ENCODE peak calls at places on chromosome 22, in seven cellular contexts. O, Q, X, I, M, W and J are unnamed samples.

GRCh38 chr22:25207553-25208157 is 8.0 kb downstream of the CRYBB3 start:
- DNase-seq in O (no peak), Q (no peak), X (no peak), I (no peak), M (no peak), W (no peak), J (no peak)

GRCh38 chr22:31490496-31490925 is 869 bp upstream of the EIF4ENIF1 start:
- DNase-seq in O (peak; percentile 26), Q (peak; percentile 88), X (peak; percentile 39), I (peak; percentile 50), M (peak; percentile 79), W (peak; percentile 68), J (peak; percentile 25)

GRCh38 chr22:37807410-37808293 is at the start of gene GCAT:
- DNase-seq in O (peak; percentile 97), Q (peak; percentile 96), X (peak; percentile 99), I (peak; percentile 92), M (peak; percentile 95), W (peak; percentile 98), J (peak; percentile 94)

GRCh38 chr22:42933783-42934144 is 76.7 kb upstream of the ARFGAP3 start:
- DNase-seq in O (no peak), Q (peak; percentile 99), X (no peak), I (no peak), M (peak; percentile 97), W (no peak), J (peak; percentile 98)

GRCh38 chr22:48106715-48107259 is 1344.3 kb downstream of the TBC1D22A start:
- DNase-seq in O (no peak), Q (no peak), X (no peak), I (no peak), M (no peak), W (no peak), J (no peak)

GRCh38 chr22:42111798-42112197 is 18.8 kb downstream of the CYP2D6 start:
- DNase-seq in O (no peak), Q (no peak), X (no peak), I (no peak), M (no peak), W (peak; percentile 79), J (no peak)

GRCh38 chr22:29626497-29627195 is 23.2 kb downstream of the NF2 start:
- DNase-seq in O (no peak), Q (peak; percentile 64), X (no peak), I (no peak), M (peak; percentile 91), W (no peak), J (peak; percentile 90)

GRCh38 chr22:30495041-30495784 is 10.3 kb downstream of the SEC14L4 start:
- DNase-seq in O (no peak), Q (no peak), X (no peak), I (no peak), M (no peak), W (no peak), J (no peak)

GRCh38 chr22:37263966-37264887 is 18.1 kb upstream of the CYTH4 start:
- DNase-seq in O (no peak), Q (no peak), X (peak; percentile 21), I (no peak), M (no peak), W (no peak), J (no peak)

DNA sequence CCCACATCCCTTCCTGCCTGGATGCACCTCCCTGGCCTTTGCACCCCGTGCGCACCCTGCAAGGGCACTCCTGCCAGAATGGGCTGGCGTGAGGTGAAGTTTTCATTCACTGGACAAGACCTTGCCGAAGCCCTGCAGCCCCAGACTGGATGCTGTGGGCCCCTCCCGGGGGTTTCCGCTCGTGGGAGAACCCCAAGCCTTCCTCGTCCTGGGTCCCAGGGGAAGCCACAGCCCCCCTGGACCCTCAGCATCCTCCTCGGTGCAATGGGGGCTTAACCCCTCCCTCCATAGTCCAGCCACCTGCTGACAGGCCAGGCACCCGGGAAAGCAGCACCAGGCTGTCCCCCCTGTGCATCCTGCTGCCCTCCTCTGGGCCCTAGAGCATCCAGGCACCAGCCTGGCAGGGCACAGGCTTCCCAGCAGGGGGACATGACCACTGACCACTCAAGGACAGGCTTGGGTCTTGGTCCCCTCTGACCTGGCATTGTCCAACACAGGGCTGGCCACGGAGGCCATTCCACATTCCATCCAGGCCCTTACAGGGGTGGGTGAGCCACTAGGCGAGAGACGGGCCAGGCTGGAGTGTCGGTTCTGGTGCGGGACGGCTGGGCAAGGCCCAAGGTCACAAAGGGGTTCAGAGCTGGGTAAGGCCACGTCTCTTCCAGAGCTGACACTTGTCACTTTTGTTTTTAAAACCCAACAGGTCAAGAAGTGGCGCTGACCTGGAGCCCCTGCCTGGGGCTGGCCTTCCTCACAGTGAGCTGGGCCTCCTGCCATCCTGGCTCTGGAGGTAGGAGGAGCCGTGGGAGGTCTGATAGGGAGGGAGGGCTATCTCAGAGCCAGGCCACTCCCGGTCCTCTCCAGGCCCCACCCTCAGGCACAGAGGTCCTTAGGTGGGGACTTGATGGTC is 41.5 kb upstream of the PPARA start:
- DNase-seq in O (no peak), Q (no peak), X (peak; percentile 63), I (no peak), M (peak; percentile 23), W (peak; percentile 67), J (no peak)
- H3K9ac ChIP-seq in O (no peak overlapping the region), Q (peak overlapping the region; percentile 49), X (no peak overlapping the region), I (no peak overlapping the region), M (no peak overlapping the region), W (no peak overlapping the region), J (no peak overlapping the region)

GRCh38 chr22:39666926-39667325 is 96.4 kb downstream of the CACNA1I start:
- DNase-seq in O (no peak), Q (no peak), X (no peak), I (no peak), M (no peak), W (peak; percentile 86), J (no peak)
- H3K23ac ChIP-seq in O (no peak overlapping the region), Q (no peak overlapping the region), X (no peak overlapping the region), I (no peak overlapping the region), M (no peak overlapping the region), W (no peak overlapping the region), J (no peak overlapping the region)

DNA sequence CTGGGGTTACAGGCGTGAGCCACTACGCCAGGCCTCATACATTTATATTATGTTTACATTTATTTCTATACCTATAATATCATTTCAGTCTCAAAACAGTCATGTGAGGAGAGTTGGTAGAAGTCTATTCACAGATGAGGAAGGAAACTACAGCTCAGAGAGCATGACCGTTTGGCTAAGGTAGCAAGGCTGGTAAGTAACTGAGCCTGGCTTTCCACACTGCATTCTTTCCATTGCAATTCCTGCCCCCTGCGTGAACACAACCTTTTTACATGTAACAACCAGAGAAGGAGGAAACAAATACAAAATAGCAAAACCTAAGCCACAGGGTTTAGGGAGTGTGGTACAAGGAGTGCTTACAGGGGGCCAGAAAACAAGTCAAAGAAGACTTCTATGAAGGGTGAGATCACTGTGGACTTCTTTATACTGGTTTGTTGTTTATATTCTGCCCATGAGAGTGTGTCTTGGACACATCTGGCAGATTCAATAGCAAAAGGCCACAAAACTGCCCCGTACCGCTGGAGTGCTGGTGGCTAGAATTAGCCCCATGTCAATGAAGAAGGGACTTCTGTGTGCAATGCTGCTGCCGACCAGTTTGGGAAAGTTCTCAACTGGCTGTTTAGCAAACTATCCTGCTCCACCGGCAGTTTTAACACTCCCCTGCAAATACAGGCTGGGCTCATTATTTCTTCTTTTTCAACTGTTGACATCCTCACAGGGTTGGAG is 19.0 kb downstream of the MICAL3 start:
- DNase-seq in O (no peak), Q (no peak), X (no peak), I (no peak), M (no peak), W (no peak), J (no peak)
- H3K9ac ChIP-seq in O (no peak overlapping the region), Q (no peak overlapping the region), X (no peak overlapping the region), I (no peak overlapping the region), M (no peak overlapping the region), W (no peak overlapping the region), J (no peak overlapping the region)

GRCh38 chr22:49997221-49997599 is 15.4 kb downstream of the IL17REL start:
- DNase-seq in O (no peak), Q (no peak), X (no peak), I (no peak), M (no peak), W (no peak), J (no peak)

GRCh38 chr22:49999063-49999900 is 13.3 kb downstream of the IL17REL start:
- DNase-seq in O (peak; percentile 45), Q (peak; percentile 10), X (peak; percentile 87), I (peak; percentile 78), M (no peak), W (peak; percentile 51), J (no peak)

GRCh38 chr22:49996532-49997220 is 15.9 kb downstream of the IL17REL start:
- DNase-seq in O (no peak), Q (no peak), X (no peak), I (no peak), M (no peak), W (no peak), J (no peak)

GRCh38 chr22:49998718-49999062 is 13.9 kb downstream of the IL17REL start:
- DNase-seq in O (no peak), Q (no peak), X (no peak), I (no peak), M (no peak), W (no peak), J (no peak)

DNA sequence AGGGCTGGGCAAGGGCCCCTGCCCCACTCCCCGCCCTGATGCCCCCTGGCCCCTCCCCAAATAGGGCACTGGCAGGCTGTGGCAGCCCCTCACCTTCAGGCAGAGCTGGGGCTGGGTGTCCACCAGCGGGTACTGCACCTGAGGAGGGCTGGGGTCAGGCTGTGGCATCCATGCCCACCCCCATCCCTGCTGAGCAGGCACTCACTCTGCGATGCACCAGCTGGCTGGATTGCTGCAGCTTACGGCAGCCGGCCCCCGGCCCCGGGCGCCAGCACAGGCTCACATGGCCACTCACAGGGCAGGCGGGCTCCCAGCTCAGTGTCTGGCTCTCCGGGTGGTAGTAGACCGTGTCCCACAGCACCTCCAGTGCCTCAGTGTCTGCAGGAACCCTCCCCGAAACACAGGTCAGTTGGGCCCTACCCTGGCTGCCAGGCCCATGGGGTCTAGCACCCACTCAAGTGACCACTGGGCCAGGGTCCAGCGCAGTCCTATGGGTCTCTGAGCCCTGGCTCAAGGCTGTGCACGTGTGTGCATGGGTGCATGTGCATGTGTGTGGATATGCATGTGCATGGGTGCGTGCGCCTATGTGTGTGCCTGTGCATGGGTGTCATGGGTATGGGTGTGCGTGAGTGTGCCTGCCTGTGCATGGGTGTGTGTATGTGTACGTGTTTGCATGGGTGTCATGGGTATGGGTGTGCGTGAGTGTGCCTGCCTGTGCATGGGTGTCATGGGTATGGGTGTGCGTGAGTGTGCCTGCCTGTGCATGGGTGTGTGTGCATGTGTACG is 14.4 kb downstream of the IL17REL start:
- DNase-seq in O (no peak), Q (no peak), X (no peak), I (no peak), M (no peak), W (no peak), J (no peak)
- H3K23ac ChIP-seq in O (peak overlapping the region; percentile 1), Q (no peak overlapping the region), X (no peak overlapping the region), I (no peak overlapping the region), M (no peak overlapping the region), W (no peak overlapping the region), J (no peak overlapping the region)

DNA sequence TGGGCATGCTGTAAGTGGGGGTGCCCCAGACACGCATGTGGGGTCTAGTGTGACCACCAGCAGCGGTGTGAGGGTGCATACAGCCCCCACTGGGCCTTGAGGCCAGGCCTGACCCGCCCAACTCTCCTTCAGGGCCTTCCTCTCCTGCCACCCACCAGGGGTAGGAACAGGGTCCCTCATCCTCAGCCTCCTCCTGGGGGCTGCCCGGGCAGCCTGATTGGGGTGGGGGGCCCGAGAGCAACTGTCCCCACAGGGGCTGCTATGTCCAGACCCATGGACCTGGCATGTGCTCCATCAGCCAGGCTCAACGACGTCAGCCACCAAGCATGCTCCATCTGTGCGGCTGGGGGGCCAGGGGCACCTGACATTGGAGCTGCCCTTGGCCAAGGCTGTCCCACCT is 27.2 kb downstream of the RTN4R start:
- DNase-seq in O (no peak), Q (no peak), X (no peak), I (no peak), M (no peak), W (no peak), J (no peak)
- H3K9ac ChIP-seq in O (peak overlapping the region; percentile 83), Q (no peak overlapping the region), X (no peak overlapping the region), I (no peak overlapping the region), M (no peak overlapping the region), W (peak overlapping the region; percentile 49), J (no peak overlapping the region)